ENCODE peak calls at places on chromosome 15, in five cellular contexts. Z is fibroblast of lung; X is stimulated activated CD4-positive, alpha-beta T cell treated with anti-CD3 and anti-CD28 coated beads, Interleukin-12 subunit alpha, Interleukin-12 subunit beta, amount 100 ng/mL, for 4 hours; I is NCI-H1092; H is activated CD8-positive, alpha-beta memory T cell treated with anti-CD3 and anti-CD28 coated beads for 48 hours. W is an unnamed sample.

GRCh38 chr15:48046813-48047483 is 73.8 kb upstream of the SLC24A5 start:
- DNase-seq in H (no peak), Z (no peak), I (no peak), X (no peak), W (no peak)

GRCh38 chr15:85770014-85770721 is 24.6 kb downstream of the KLHL25 start:
- DNase-seq in H (no peak), Z (no peak), I (no peak), X (no peak), W (no peak)

GRCh38 chr15:63178034-63178433 is 11.4 kb upstream of the RAB8B start:
- DNase-seq in H (no peak), I (no peak), Z (no peak), X (no peak), W (no peak)

GRCh38 chr15:69400850-69401249 is 13.3 kb upstream of the KIF23 start:
- DNase-seq in H (no peak), I (no peak), X (peak), Z (no peak), W (no peak)

GRCh38 chr15:59298255-59298856 is 74.3 kb downstream of the MYO1E start:
- DNase-seq in I (no peak), Z (no peak), H (no peak), X (peak), W (peak)

GRCh38 chr15:64875641-64876223 is 34.0 kb downstream of the PLEKHO2 start:
- DNase-seq in X (no peak), Z (no peak), H (no peak), I (no peak), W (no peak)

GRCh38 chr15:38297623-38298388 is 45.2 kb downstream of the SPRED1 start:
- DNase-seq in Z (peak), X (no peak), H (no peak), I (no peak), W (no peak)

GRCh38 chr15:44541282-44541958 is 4.5 kb downstream of the EIF3J start:
- DNase-seq in I (no peak), Z (peak), X (no peak), H (no peak), W (no peak)

GRCh38 chr15:94306700-94307650 is 75.6 kb downstream of the MCTP2 start:
- DNase-seq in I (no peak), Z (no peak), H (no peak), X (no peak), W (no peak)

GRCh38 chr15:75721923-75722870 is 9.5 kb upstream of the CSPG4 start:
- DNase-seq in X (no peak), I (no peak), Z (no peak), H (no peak), W (no peak)

GRCh38 chr15:90402230-90402629 is 14.2 kb downstream of the IQGAP1 start:
- DNase-seq in Z (peak), H (no peak), X (no peak), I (peak), W (no peak)

GRCh38 chr15:89115547-89115946 is 27.3 kb downstream of the ABHD2 start:
- DNase-seq in I (peak), X (no peak), Z (no peak), H (no peak), W (no peak)

GRCh38 chr15:42156266-42156922 is at the start of gene PLA2G4F:
- DNase-seq in H (no peak), Z (no peak), X (no peak), I (no peak), W (no peak)

GRCh38 chr15:89101302-89102191 is 13.3 kb downstream of the ABHD2 start:
- DNase-seq in H (no peak), X (no peak), Z (peak), I (no peak), W (no peak)

GRCh38 chr15:84685304-84685703 is 27.3 kb upstream of the NMB start:
- DNase-seq in Z (peak), X (no peak), H (no peak), I (no peak), W (no peak)

GRCh38 chr15:38474155-38474757 is 20.3 kb downstream of the FAM98B start:
- DNase-seq in H (no peak), I (peak), Z (peak), X (no peak), W (no peak)

GRCh38 chr15:54604963-54605362 is 591.8 kb downstream of the RSL24D1 start:
- DNase-seq in X (no peak), I (no peak), H (no peak), Z (no peak), W (no peak)

W was measured in GM12892.